ENCODE peak calls at places on chromosomes 5 and 9, in five cellular contexts. X is heart right ventricle, J is mesenchymal stem cell, A is vagina, R is spleen. D is an unnamed sample.

GRCh38 chr9:97419315-97419867 is 7.5 kb downstream of the TDRD7 start:
- DNase-seq in R (no peak), J (peak; percentile 45), X (no peak), A (no peak), D (no peak)

GRCh38 chr9:19087601-19088000 is 15.1 kb downstream of the HAUS6 start:
- DNase-seq in J (peak; percentile 85), A (no peak), R (no peak), X (no peak), D (no peak)

GRCh38 chr9:134778841-134779411 is 101.7 kb upstream of the FCN2 start:
- DNase-seq in X (peak; percentile 60), J (peak; percentile 66), R (no peak), A (no peak), D (peak; percentile 57)

GRCh38 chr5:175254155-175254554 is 189.8 kb downstream of the DRD1 start:
- DNase-seq in J (no peak), A (peak; percentile 72), X (peak; percentile 23), R (no peak), D (no peak)

GRCh38 chr5:84430079-84430478 is 45.4 kb upstream of the EDIL3 start:
- DNase-seq in X (no peak), R (no peak), A (no peak), J (no peak), D (no peak)

GRCh38 chr5:93649234-93649900 is 66.3 kb downstream of the NR2F1 start:
- DNase-seq in R (no peak), A (no peak), J (no peak), X (no peak), D (no peak)

GRCh38 chr5:19240150-19240549 is 747.9 kb downstream of the CDH18 start:
- DNase-seq in J (peak; percentile 63), A (no peak), R (no peak), X (no peak), D (no peak)

GRCh38 chr9:21710792-21711191 is 91.6 kb upstream of the MTAP start:
- DNase-seq in J (no peak), R (no peak), A (no peak), X (no peak), D (no peak)

GRCh38 chr5:4511996-4512656 is 628.0 kb upstream of the ADAMTS16 start:
- DNase-seq in J (no peak), R (no peak), A (no peak), X (peak; percentile 7), D (peak; percentile 70)

GRCh38 chr9:87786423-87786822 is 60.5 kb downstream of the CTSL start:
- DNase-seq in R (no peak), X (no peak), A (no peak), J (no peak), D (no peak)

GRCh38 chr9:4328723-4329122 is 28.9 kb upstream of the GLIS3 start:
- DNase-seq in X (no peak), J (peak; percentile 12), A (no peak), R (no peak), D (no peak)

GRCh38 chr9:79813262-79813646 is 241.5 kb downstream of the TLE4 start:
- DNase-seq in X (no peak), J (no peak), A (no peak), R (no peak), D (no peak)

GRCh38 chr9:125099816-125100215 is 43.5 kb downstream of the SCAI start:
- DNase-seq in A (no peak), R (no peak), J (no peak), X (no peak), D (no peak)

GRCh38 chr9:128340691-128341434 is 536 bp downstream of the SLC27A4 start:
- DNase-seq in A (no peak), X (no peak), R (no peak), J (no peak), D (no peak)
- H3K27ac ChIP-seq in A (peak overlapping the region; percentile 79), X (peak overlapping the region; percentile 64), R (no peak overlapping the region), J (no peak overlapping the region), D (no peak overlapping the region)

GRCh38 chr5:2752875-2753435 is 1.5 kb upstream of the IRX2 start:
- DNase-seq in R (no peak), X (no peak), J (no peak), A (no peak), D (no peak)

GRCh38 chr5:2754621-2755370 is 3.3 kb upstream of the IRX2 start:
- DNase-seq in A (peak; percentile 70), J (no peak), X (no peak), R (no peak), D (no peak)

GRCh38 chr5:2752059-2752874 is 790 bp upstream of the IRX2 start:
- DNase-seq in J (no peak), X (no peak), A (peak; percentile 79), R (no peak), D (peak; percentile 58)

GRCh38 chr5:2755371-2755715 is 3.9 kb upstream of the IRX2 start:
- DNase-seq in X (no peak), A (no peak), J (no peak), R (no peak), D (no peak)

DNA sequence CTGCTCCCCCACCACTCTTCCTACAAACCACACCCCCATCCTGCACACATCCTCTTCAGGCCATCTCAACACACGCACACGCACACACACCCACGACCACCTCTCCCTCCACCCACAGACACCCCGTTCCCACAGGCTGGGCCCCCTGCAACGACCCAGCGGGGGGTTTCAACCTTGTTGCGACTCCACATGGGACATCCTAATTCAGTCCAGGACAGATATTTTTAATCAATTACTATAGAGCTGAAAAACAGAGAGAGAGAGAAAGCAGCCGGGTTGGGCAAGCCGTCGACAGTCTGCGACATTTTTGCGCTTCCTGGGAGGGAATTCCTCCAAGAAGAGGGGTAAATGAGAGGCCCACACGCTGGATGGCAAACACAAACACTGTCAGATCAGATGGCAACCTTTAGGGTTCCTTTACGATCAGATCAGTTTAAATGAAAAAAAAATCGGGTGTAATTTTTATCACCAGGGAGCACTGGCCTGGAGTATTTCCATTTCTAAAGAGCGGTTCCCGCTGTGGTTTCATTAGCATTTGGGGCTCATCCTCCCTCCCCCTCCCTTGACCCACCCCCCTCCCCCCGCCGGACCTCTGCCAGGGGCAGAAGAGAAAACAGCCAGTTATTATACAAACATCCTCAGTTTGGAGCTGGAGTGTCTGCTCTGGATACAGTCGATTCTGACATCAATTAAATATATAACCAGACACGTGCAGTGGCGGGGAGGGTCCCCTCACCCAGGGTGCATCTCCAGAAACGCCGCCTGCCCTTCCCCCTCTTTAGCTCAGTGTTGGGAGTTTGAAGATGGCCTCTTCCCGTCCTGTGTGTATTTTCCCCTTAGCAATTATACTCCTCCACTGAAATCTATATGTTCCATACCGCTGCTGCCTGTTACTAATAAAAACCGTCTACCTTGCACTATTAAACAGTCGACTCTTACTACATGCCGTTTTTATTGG is 2.3 kb upstream of the IRX2 start:
- DNase-seq in J (no peak), R (no peak), A (peak; percentile 40), X (no peak), D (no peak)
- H3K4me3 ChIP-seq in J (no peak overlapping the region), R (no peak overlapping the region), A (no peak overlapping the region), X (no peak overlapping the region), D (no peak overlapping the region)

GRCh38 chr5:115452083-115452482 is 92.5 kb downstream of the FEM1C start:
- DNase-seq in R (no peak), X (no peak), A (no peak), J (no peak), D (no peak)

GRCh38 chr5:115456056-115456455 is 88.5 kb downstream of the FEM1C start:
- DNase-seq in J (peak; percentile 41), R (no peak), X (no peak), A (no peak), D (no peak)

GRCh38 chr5:115452791-115453190 is 91.8 kb downstream of the FEM1C start:
- DNase-seq in X (no peak), A (no peak), J (no peak), R (no peak), D (no peak)

GRCh38 chr5:115455241-115455640 is 89.3 kb downstream of the FEM1C start:
- DNase-seq in R (no peak), X (no peak), J (peak; percentile 88), A (no peak), D (no peak)

DNA sequence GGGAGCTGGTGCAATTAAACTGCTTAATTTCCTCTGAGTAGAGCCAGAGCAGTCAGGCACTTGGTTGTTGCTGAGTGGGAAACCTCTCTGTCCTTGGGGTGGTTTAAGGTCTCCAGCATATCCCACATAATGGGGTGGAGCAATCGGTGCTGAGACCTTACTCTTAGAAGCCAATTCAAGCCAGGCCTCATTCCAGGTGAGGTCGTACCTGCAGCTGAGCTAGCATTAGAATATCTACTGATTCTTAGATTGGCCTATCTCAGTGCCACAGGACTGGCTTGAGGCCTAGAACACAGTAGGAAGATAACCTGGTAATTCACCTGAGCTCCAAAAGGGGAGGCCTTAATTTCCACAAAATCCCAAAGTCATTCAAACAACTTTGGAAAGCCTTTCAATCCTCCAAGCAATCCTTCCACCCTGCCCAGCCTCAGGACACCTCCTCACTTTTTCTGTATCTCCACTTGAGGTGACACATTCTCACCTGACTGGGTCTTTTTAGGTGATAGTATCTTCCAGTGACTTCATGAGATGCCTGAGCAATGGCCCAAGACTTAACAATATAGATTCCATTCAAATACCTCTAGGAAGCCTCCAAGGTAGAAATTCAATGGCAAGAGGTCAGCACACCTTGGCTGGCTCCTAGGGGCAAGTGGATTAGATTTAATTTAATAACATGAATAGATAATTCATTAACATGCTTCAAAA is 91.0 kb downstream of the FEM1C start:
- DNase-seq in X (no peak), R (no peak), J (no peak), A (no peak), D (no peak)
- H3K4me1 ChIP-seq in X (peaks cover 20% of the 10 kb centered on the region), R (no peaks in the 10 kb centered on the region), J (peaks cover 15% of the 10 kb centered on the region), A (peaks cover 32% of the 10 kb centered on the region), D (peaks cover 11% of the 10 kb centered on the region)

GRCh38 chr5:39107350-39107749 is 33.2 kb upstream of the RICTOR start:
- DNase-seq in R (no peak), J (no peak), A (no peak), X (no peak), D (no peak)
- H3K27ac ChIP-seq in R (no peak overlapping the region), J (no peak overlapping the region), A (no peak overlapping the region), X (no peak overlapping the region), D (no peak overlapping the region)

D was measured in right cardiac atrium.